ENCODE peak calls at places on chromosomes 7 and 10, in nine cellular contexts. One of them, this sample, is unnamed.

GRCh38 chr10:90136731-90137316 is 435.4 kb downstream of the KIF20B start:
- DNase-seq in DND-41: peak
- DNase-seq in Panc1: no peak
- DNase-seq in neuronal stem cell: peak
- DNase-seq in fibroblast of lung: peak
- DNase-seq in HL-60: no peak
- DNase-seq in naive thymus-derived CD4-positive, alpha-beta T cell: no peak
- DNase-seq in tibial nerve: no peak
- DNase-seq in stomach: no peak
- DNase-seq in this sample: no peak

GRCh38 chr10:122206471-122207065 is 64.5 kb upstream of the BTBD16 start:
- DNase-seq in DND-41: no peak
- DNase-seq in Panc1: no peak
- DNase-seq in neuronal stem cell: no peak
- DNase-seq in fibroblast of lung: peak
- DNase-seq in HL-60: no peak
- DNase-seq in naive thymus-derived CD4-positive, alpha-beta T cell: no peak
- DNase-seq in tibial nerve: no peak
- DNase-seq in stomach: no peak
- DNase-seq in this sample: no peak

GRCh38 chr7:70706204-70706603 is 425.7 kb upstream of the GALNT17 start:
- DNase-seq in DND-41: no peak
- DNase-seq in Panc1: no peak
- DNase-seq in neuronal stem cell: no peak
- DNase-seq in fibroblast of lung: no peak
- DNase-seq in HL-60: no peak
- DNase-seq in naive thymus-derived CD4-positive, alpha-beta T cell: no peak
- DNase-seq in tibial nerve: no peak
- DNase-seq in stomach: no peak
- DNase-seq in this sample: no peak

GRCh38 chr7:18037609-18038008 is 10.0 kb upstream of the PRPS1L1 start:
- DNase-seq in DND-41: no peak
- DNase-seq in Panc1: no peak
- DNase-seq in neuronal stem cell: no peak
- DNase-seq in fibroblast of lung: no peak
- DNase-seq in HL-60: no peak
- DNase-seq in naive thymus-derived CD4-positive, alpha-beta T cell: no peak
- DNase-seq in tibial nerve: no peak
- DNase-seq in stomach: no peak
- DNase-seq in this sample: no peak

GRCh38 chr7:123242467-123243097 is 42.8 kb upstream of the SLC13A1 start:
- DNase-seq in DND-41: no peak
- DNase-seq in Panc1: no peak
- DNase-seq in neuronal stem cell: no peak
- DNase-seq in fibroblast of lung: no peak
- DNase-seq in HL-60: no peak
- DNase-seq in naive thymus-derived CD4-positive, alpha-beta T cell: no peak
- DNase-seq in tibial nerve: no peak
- DNase-seq in stomach: no peak
- DNase-seq in this sample: no peak

GRCh38 chr7:103141753-103142404 is 7.0 kb downstream of the NAPEPLD start:
- DNase-seq in DND-41: no peak
- DNase-seq in Panc1: no peak
- DNase-seq in neuronal stem cell: no peak
- DNase-seq in fibroblast of lung: peak
- DNase-seq in HL-60: no peak
- DNase-seq in naive thymus-derived CD4-positive, alpha-beta T cell: no peak
- DNase-seq in tibial nerve: no peak
- DNase-seq in stomach: no peak
- DNase-seq in this sample: no peak

GRCh38 chr7:154835924-154836529 is 166.9 kb downstream of the PAXIP1 start:
- DNase-seq in DND-41: no peak
- DNase-seq in Panc1: no peak
- DNase-seq in neuronal stem cell: no peak
- DNase-seq in fibroblast of lung: no peak
- DNase-seq in HL-60: no peak
- DNase-seq in naive thymus-derived CD4-positive, alpha-beta T cell: no peak
- DNase-seq in tibial nerve: no peak
- DNase-seq in stomach: no peak
- DNase-seq in this sample: no peak

GRCh38 chr7:131106681-131107342 is 220.9 kb upstream of the MKLN1 start:
- DNase-seq in DND-41: peak
- DNase-seq in Panc1: no peak
- DNase-seq in neuronal stem cell: peak
- DNase-seq in fibroblast of lung: peak
- DNase-seq in HL-60: no peak
- DNase-seq in naive thymus-derived CD4-positive, alpha-beta T cell: peak
- DNase-seq in tibial nerve: peak
- DNase-seq in stomach: peak
- DNase-seq in this sample: no peak

GRCh38 chr10:89373916-89374711 is 3.7 kb upstream of the IFIT1B start:
- DNase-seq in DND-41: no peak
- DNase-seq in Panc1: peak
- DNase-seq in neuronal stem cell: no peak
- DNase-seq in fibroblast of lung: peak
- DNase-seq in HL-60: no peak
- DNase-seq in naive thymus-derived CD4-positive, alpha-beta T cell: no peak
- DNase-seq in tibial nerve: peak
- DNase-seq in stomach: peak
- DNase-seq in this sample: peak

GRCh38 chr7:48188776-48189520 is 17.7 kb downstream of the ABCA13 start:
- DNase-seq in DND-41: no peak
- DNase-seq in Panc1: no peak
- DNase-seq in neuronal stem cell: no peak
- DNase-seq in fibroblast of lung: peak
- DNase-seq in HL-60: no peak
- DNase-seq in naive thymus-derived CD4-positive, alpha-beta T cell: no peak
- DNase-seq in tibial nerve: no peak
- DNase-seq in stomach: no peak
- DNase-seq in this sample: no peak

GRCh38 chr7:152336754-152337368 is 98.9 kb downstream of the KMT2C start:
- DNase-seq in DND-41: peak
- DNase-seq in Panc1: peak
- DNase-seq in neuronal stem cell: peak
- DNase-seq in fibroblast of lung: peak
- DNase-seq in HL-60: no peak
- DNase-seq in naive thymus-derived CD4-positive, alpha-beta T cell: no peak
- DNase-seq in tibial nerve: peak
- DNase-seq in stomach: no peak
- DNase-seq in this sample: no peak

GRCh38 chr7:44386139-44386913 is 60.9 kb upstream of the CAMK2B start:
- DNase-seq in DND-41: no peak
- DNase-seq in Panc1: no peak
- DNase-seq in neuronal stem cell: no peak
- DNase-seq in fibroblast of lung: peak
- DNase-seq in HL-60: no peak
- DNase-seq in naive thymus-derived CD4-positive, alpha-beta T cell: no peak
- DNase-seq in tibial nerve: no peak
- DNase-seq in stomach: peak
- DNase-seq in this sample: no peak

GRCh38 chr7:104943502-104944343 is 70.3 kb upstream of the KMT2E start:
- DNase-seq in DND-41: peak
- DNase-seq in Panc1: no peak
- DNase-seq in neuronal stem cell: no peak
- DNase-seq in fibroblast of lung: peak
- DNase-seq in HL-60: peak
- DNase-seq in naive thymus-derived CD4-positive, alpha-beta T cell: peak
- DNase-seq in tibial nerve: peak
- DNase-seq in stomach: peak
- DNase-seq in this sample: no peak

DNA sequence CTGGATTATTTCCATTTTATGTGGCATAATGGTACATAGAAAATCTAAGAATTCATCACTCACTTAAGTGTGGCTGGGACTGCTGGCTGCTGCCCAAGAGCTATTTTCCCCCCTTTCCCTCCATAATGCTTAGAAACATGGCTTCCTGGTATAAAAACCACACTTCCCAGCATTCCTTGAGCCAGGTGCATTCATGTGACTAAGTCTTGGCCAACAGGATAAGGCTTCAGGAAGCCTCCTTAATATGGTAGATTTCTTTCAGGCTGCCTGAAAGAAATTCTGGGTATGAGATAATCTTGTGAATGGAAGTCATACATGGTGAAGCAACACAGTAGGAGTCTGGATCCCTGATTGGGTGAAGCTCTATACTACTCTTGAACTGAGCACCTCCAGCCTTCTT is 178.0 kb downstream of the JAZF1 start:
- DNase-seq in DND-41: no peak
- DNase-seq in Panc1: no peak
- DNase-seq in neuronal stem cell: no peak
- DNase-seq in fibroblast of lung: peak
- DNase-seq in HL-60: peak
- DNase-seq in naive thymus-derived CD4-positive, alpha-beta T cell: no peak
- DNase-seq in tibial nerve: no peak
- DNase-seq in stomach: no peak
- DNase-seq in this sample: no peak
- H3K27ac ChIP-seq in DND-41: no peak
- H3K27ac ChIP-seq in Panc1: no peak
- H3K27ac ChIP-seq in neuronal stem cell: no peak
- H3K27ac ChIP-seq in fibroblast of lung: no peak
- H3K27ac ChIP-seq in HL-60: no peak
- H3K27ac ChIP-seq in naive thymus-derived CD4-positive, alpha-beta T cell: no peak
- H3K27ac ChIP-seq in tibial nerve: no peak
- H3K27ac ChIP-seq in stomach: no peak
- H3K27ac ChIP-seq in this sample: no peak

DNA sequence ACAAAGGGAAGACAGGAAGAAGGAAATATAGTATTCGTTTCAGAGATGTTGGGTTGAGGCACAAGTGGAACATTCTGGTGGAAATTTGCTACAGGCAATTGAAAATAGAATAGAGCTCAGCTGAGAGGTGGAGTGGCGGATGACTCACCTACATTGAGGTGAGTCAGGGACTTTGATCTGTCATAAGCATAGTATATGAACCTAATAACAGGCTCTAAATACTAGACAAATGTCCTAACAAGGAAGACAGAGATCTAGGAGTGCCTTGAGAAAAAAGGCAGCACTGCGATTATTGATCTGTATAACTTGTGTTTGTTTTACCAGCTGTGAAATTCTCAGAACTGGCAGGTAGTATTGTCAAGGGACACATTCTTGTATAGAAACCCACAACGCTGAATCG is 907 bp upstream of the IFRD1 start:
- DNase-seq in DND-41: no peak
- DNase-seq in Panc1: peak
- DNase-seq in neuronal stem cell: no peak
- DNase-seq in fibroblast of lung: peak
- DNase-seq in HL-60: no peak
- DNase-seq in naive thymus-derived CD4-positive, alpha-beta T cell: no peak
- DNase-seq in tibial nerve: no peak
- DNase-seq in stomach: peak
- DNase-seq in this sample: no peak
- H3K27ac ChIP-seq in DND-41: peak
- H3K27ac ChIP-seq in Panc1: peak
- H3K27ac ChIP-seq in neuronal stem cell: no peak
- H3K27ac ChIP-seq in fibroblast of lung: no peak
- H3K27ac ChIP-seq in HL-60: peak
- H3K27ac ChIP-seq in naive thymus-derived CD4-positive, alpha-beta T cell: peak
- H3K27ac ChIP-seq in tibial nerve: peak
- H3K27ac ChIP-seq in stomach: peak
- H3K27ac ChIP-seq in this sample: peak

GRCh38 chr7:139360210-139360947 is 685 bp downstream of the LUC7L2 start:
- DNase-seq in DND-41: peak
- DNase-seq in Panc1: peak
- DNase-seq in neuronal stem cell: peak
- DNase-seq in fibroblast of lung: peak
- DNase-seq in HL-60: peak
- DNase-seq in naive thymus-derived CD4-positive, alpha-beta T cell: peak
- DNase-seq in tibial nerve: peak
- DNase-seq in stomach: peak
- DNase-seq in this sample: peak

GRCh38 chr7:139362981-139363380 is 3.3 kb downstream of the LUC7L2 start:
- DNase-seq in DND-41: no peak
- DNase-seq in Panc1: no peak
- DNase-seq in neuronal stem cell: no peak
- DNase-seq in fibroblast of lung: no peak
- DNase-seq in HL-60: no peak
- DNase-seq in naive thymus-derived CD4-positive, alpha-beta T cell: no peak
- DNase-seq in tibial nerve: no peak
- DNase-seq in stomach: no peak
- DNase-seq in this sample: no peak

GRCh38 chr7:139362302-139362701 is 2.6 kb downstream of the LUC7L2 start:
- DNase-seq in DND-41: no peak
- DNase-seq in Panc1: no peak
- DNase-seq in neuronal stem cell: no peak
- DNase-seq in fibroblast of lung: peak
- DNase-seq in HL-60: no peak
- DNase-seq in naive thymus-derived CD4-positive, alpha-beta T cell: no peak
- DNase-seq in tibial nerve: no peak
- DNase-seq in stomach: no peak
- DNase-seq in this sample: no peak

GRCh38 chr7:139360948-139361307 is 1.2 kb downstream of the LUC7L2 start:
- DNase-seq in DND-41: no peak
- DNase-seq in Panc1: no peak
- DNase-seq in neuronal stem cell: no peak
- DNase-seq in fibroblast of lung: no peak
- DNase-seq in HL-60: no peak
- DNase-seq in naive thymus-derived CD4-positive, alpha-beta T cell: no peak
- DNase-seq in tibial nerve: no peak
- DNase-seq in stomach: no peak
- DNase-seq in this sample: no peak

DNA sequence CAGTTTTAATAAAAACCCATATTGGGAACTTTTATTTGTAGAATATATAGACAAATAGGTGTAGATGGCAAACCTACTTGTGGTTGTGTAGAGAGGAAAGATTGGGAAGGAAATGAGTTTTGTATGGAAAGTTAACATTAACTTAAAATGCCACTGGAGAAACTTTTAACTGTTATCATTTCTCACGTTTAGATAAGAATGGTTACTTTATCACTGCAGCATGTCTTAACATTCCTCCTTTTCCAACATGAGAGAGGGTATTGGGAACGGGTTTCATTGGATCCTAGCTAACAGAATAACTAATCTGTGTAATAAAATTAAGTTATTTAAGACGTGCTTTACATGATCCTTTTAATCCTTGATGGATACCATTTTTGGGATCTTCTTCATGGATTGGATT is 1.8 kb downstream of the LUC7L2 start:
- DNase-seq in DND-41: no peak
- DNase-seq in Panc1: no peak
- DNase-seq in neuronal stem cell: no peak
- DNase-seq in fibroblast of lung: no peak
- DNase-seq in HL-60: no peak
- DNase-seq in naive thymus-derived CD4-positive, alpha-beta T cell: no peak
- DNase-seq in tibial nerve: no peak
- DNase-seq in stomach: no peak
- DNase-seq in this sample: no peak
- H3K27ac ChIP-seq in DND-41: peak
- H3K27ac ChIP-seq in Panc1: peak
- H3K27ac ChIP-seq in neuronal stem cell: no peak
- H3K27ac ChIP-seq in fibroblast of lung: peak
- H3K27ac ChIP-seq in HL-60: peak
- H3K27ac ChIP-seq in naive thymus-derived CD4-positive, alpha-beta T cell: peak
- H3K27ac ChIP-seq in tibial nerve: peak
- H3K27ac ChIP-seq in stomach: no peak
- H3K27ac ChIP-seq in this sample: no peak

DNA sequence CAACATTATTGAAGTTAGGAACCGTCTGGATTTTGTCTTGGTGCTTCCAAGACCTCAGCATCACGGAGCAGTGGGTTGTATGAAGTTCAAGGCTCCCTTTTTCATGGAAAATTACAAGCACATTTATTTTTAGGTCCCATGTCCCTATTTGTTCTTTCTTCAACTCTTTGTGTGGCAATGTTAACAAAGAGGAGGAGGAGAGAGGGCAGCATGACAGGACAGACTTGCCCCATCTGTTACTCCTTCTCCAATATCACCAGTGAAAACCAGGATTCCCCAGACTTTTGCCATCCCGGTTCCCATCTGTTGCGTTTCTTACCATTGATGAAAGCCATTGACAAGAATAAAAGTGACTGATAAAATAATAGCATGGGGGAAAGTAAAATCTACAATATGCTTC is 28.6 kb downstream of the EEPD1 start:
- DNase-seq in DND-41: no peak
- DNase-seq in Panc1: no peak
- DNase-seq in neuronal stem cell: no peak
- DNase-seq in fibroblast of lung: no peak
- DNase-seq in HL-60: no peak
- DNase-seq in naive thymus-derived CD4-positive, alpha-beta T cell: no peak
- DNase-seq in tibial nerve: no peak
- DNase-seq in stomach: no peak
- DNase-seq in this sample: no peak
- H3K27ac ChIP-seq in DND-41: no peak
- H3K27ac ChIP-seq in Panc1: peak
- H3K27ac ChIP-seq in neuronal stem cell: no peak
- H3K27ac ChIP-seq in fibroblast of lung: no peak
- H3K27ac ChIP-seq in HL-60: no peak
- H3K27ac ChIP-seq in naive thymus-derived CD4-positive, alpha-beta T cell: no peak
- H3K27ac ChIP-seq in tibial nerve: no peak
- H3K27ac ChIP-seq in stomach: no peak
- H3K27ac ChIP-seq in this sample: no peak

This sample was measured in substantia nigra.